ENCODE peak calls at places on chromosomes 6 and 20, in eight cellular contexts. V is A549, J is HL-60, N is endodermal cell, I is ovary, Q is type B pancreatic cell, F is lower lobe of right lung, D is cardiac muscle cell. X is an unnamed sample.

GRCh38 chr6:108302371-108302770 is 7.5 kb downstream of the AFG1L start:
- DNase-seq in V (no peak), J (no peak), N (no peak), I (no peak), Q (no peak), F (no peak), D (no peak), X (no peak)

GRCh38 chr6:88855521-88856152 is 107.8 kb downstream of the RNGTT start:
- DNase-seq in V (no peak), J (no peak), N (no peak), I (no peak), Q (no peak), F (no peak), D (no peak), X (no peak)

GRCh38 chr20:50794181-50794845 is 548 bp upstream of the BCAS4 start:
- DNase-seq in V (no peak), J (no peak), N (no peak), I (no peak), Q (no peak), F (peak), D (no peak), X (no peak)

GRCh38 chr6:31597006-31597405 is 4.2 kb upstream of the NCR3 start:
- DNase-seq in V (peak), J (peak), N (no peak), I (no peak), Q (no peak), F (no peak), D (peak), X (no peak)

GRCh38 chr6:164665328-164665727 is 644.1 kb downstream of the C6orf118 start:
- DNase-seq in V (no peak), J (no peak), N (no peak), I (no peak), Q (no peak), F (no peak), D (no peak), X (no peak)

GRCh38 chr6:3638662-3639061 is 112.9 kb downstream of the PXDC1 start:
- DNase-seq in V (no peak), J (no peak), N (no peak), I (no peak), Q (no peak), F (no peak), D (no peak), X (no peak)

GRCh38 chr6:121723623-121724022 is 288.2 kb downstream of the GJA1 start:
- DNase-seq in V (no peak), J (no peak), N (no peak), I (no peak), Q (no peak), F (no peak), D (no peak), X (no peak)

GRCh38 chr20:51801220-51801991 is 915 bp downstream of the SALL4 start:
- DNase-seq in V (peak), J (no peak), N (peak), I (no peak), Q (no peak), F (no peak), D (peak), X (no peak)

GRCh38 chr6:149389509-149390297 is 10.4 kb upstream of the SUMO4 start:
- DNase-seq in V (no peak), J (no peak), N (no peak), I (no peak), Q (no peak), F (no peak), D (no peak), X (no peak)

GRCh38 chr6:119129968-119130484 is 51.6 kb upstream of the FAM184A start:
- DNase-seq in V (no peak), J (no peak), N (no peak), I (no peak), Q (no peak), F (no peak), D (no peak), X (no peak)

GRCh38 chr20:527571-527886 is 16.1 kb downstream of the CSNK2A1 start:
- DNase-seq in V (no peak), J (no peak), N (no peak), I (no peak), Q (no peak), F (no peak), D (no peak), X (no peak)

GRCh38 chr6:31252625-31253024 is 19.3 kb downstream of the HLA-C start:
- DNase-seq in V (no peak), J (no peak), N (no peak), I (no peak), Q (no peak), F (no peak), D (no peak), X (no peak)

GRCh38 chr20:32780749-32781402 is 18.7 kb downstream of the DNMT3B start:
- DNase-seq in V (no peak), J (no peak), N (peak), I (no peak), Q (no peak), F (no peak), D (no peak), X (no peak)

GRCh38 chr6:110534731-110535164 is 58.3 kb upstream of the SLC22A16 start:
- DNase-seq in V (no peak), J (no peak), N (no peak), I (no peak), Q (no peak), F (no peak), D (no peak), X (no peak)

GRCh38 chr6:2866183-2866846 is 24.7 kb upstream of the SERPINB1 start:
- DNase-seq in V (no peak), J (no peak), N (peak), I (no peak), Q (peak), F (no peak), D (no peak), X (no peak)

GRCh38 chr6:70673601-70674000 is 5.9 kb downstream of the SMAP1 start:
- DNase-seq in V (no peak), J (no peak), N (peak), I (no peak), Q (no peak), F (no peak), D (no peak), X (no peak)

GRCh38 chr6:169008641-169009040 is 245.0 kb downstream of the THBS2 start:
- DNase-seq in V (no peak), J (no peak), N (no peak), I (no peak), Q (no peak), F (no peak), D (no peak), X (no peak)

GRCh38 chr6:38789256-38789655 is 74.1 kb downstream of the DNAH8 start:
- DNase-seq in V (no peak), J (no peak), N (no peak), I (no peak), Q (no peak), F (no peak), D (no peak), X (no peak)

GRCh38 chr20:53692465-53693067 is 98.9 kb upstream of the ZNF217 start:
- DNase-seq in V (no peak), J (no peak), N (peak), I (no peak), Q (no peak), F (no peak), D (no peak), X (no peak)

GRCh38 chr20:39829713-39830112 is 859.3 kb downstream of the MAFB start:
- DNase-seq in V (no peak), J (no peak), N (no peak), I (no peak), Q (no peak), F (no peak), D (no peak), X (no peak)

GRCh38 chr6:138205437-138206094 is 12.7 kb downstream of the PBOV1 start:
- DNase-seq in V (no peak), J (no peak), N (no peak), I (no peak), Q (no peak), F (no peak), D (no peak), X (no peak)

GRCh38 chr6:57021086-57021720 is 25.3 kb upstream of the KIAA1586 start:
- DNase-seq in V (peak), J (peak), N (no peak), I (no peak), Q (no peak), F (no peak), D (peak), X (no peak)

GRCh38 chr6:98841589-98842488 is 7.5 kb downstream of the POU3F2 start:
- DNase-seq in V (no peak), J (no peak), N (no peak), I (no peak), Q (no peak), F (no peak), D (no peak), X (no peak)

GRCh38 chr6:1873781-1874180 is 264.1 kb downstream of the FOXC1 start:
- DNase-seq in V (no peak), J (no peak), N (no peak), I (no peak), Q (no peak), F (no peak), D (no peak), X (no peak)

GRCh38 chr20:18188446-18188845 is 50.8 kb downstream of the KAT14 start:
- DNase-seq in V (no peak), J (no peak), N (no peak), I (no peak), Q (no peak), F (no peak), D (no peak), X (no peak)

GRCh38 chr6:26088344-26088743 is 1.1 kb downstream of the HFE start:
- DNase-seq in V (no peak), J (no peak), N (no peak), I (peak), Q (no peak), F (no peak), D (no peak), X (no peak)

GRCh38 chr6:110039996-110040383 is 61.9 kb downstream of the GPR6 start:
- DNase-seq in V (no peak), J (peak), N (peak), I (peak), Q (no peak), F (no peak), D (peak), X (no peak)

GRCh38 chr6:125190667-125191066 is 37.1 kb downstream of the TPD52L1 start:
- DNase-seq in V (no peak), J (no peak), N (peak), I (no peak), Q (no peak), F (no peak), D (no peak), X (no peak)

GRCh38 chr6:6560909-6561308 is 27.6 kb upstream of the LY86 start:
- DNase-seq in V (no peak), J (no peak), N (no peak), I (no peak), Q (no peak), F (no peak), D (no peak), X (no peak)

GRCh38 chr20:10047427-10047826 is 12.6 kb downstream of the ANKEF1 start:
- DNase-seq in V (peak), J (no peak), N (peak), I (no peak), Q (no peak), F (no peak), D (peak), X (no peak)

GRCh38 chr6:23003671-23004598 is 434.6 kb downstream of the HDGFL1 start:
- DNase-seq in V (no peak), J (no peak), N (no peak), I (no peak), Q (no peak), F (no peak), D (no peak), X (no peak)

GRCh38 chr6:25959890-25960531 is 2.6 kb upstream of the TRIM38 start:
- DNase-seq in V (no peak), J (no peak), N (no peak), I (no peak), Q (no peak), F (no peak), D (no peak), X (no peak)

GRCh38 chr20:44946266-44946852 is 13.8 kb downstream of the TOMM34 start:
- DNase-seq in V (no peak), J (no peak), N (no peak), I (no peak), Q (no peak), F (no peak), D (no peak), X (no peak)

GRCh38 chr20:61817575-61817974 is 248.1 kb downstream of the TAF4 start:
- DNase-seq in V (no peak), J (no peak), N (no peak), I (no peak), Q (no peak), F (peak), D (no peak), X (peak)

GRCh38 chr20:7458459-7458858 is 481.8 kb downstream of the HAO1 start:
- DNase-seq in V (no peak), J (no peak), N (no peak), I (no peak), Q (no peak), F (no peak), D (no peak), X (no peak)

GRCh38 chr6:46734867-46735719 is at the start of gene PLA2G7:
- DNase-seq in V (peak), J (no peak), N (peak), I (peak), Q (peak), F (peak), D (peak), X (no peak)
- TF ChIP-seq CTCF in V (no peak), J (no peak), N (peak), I (no peak), Q (peak), F (no peak), D (peak), X (peak)

DNA sequence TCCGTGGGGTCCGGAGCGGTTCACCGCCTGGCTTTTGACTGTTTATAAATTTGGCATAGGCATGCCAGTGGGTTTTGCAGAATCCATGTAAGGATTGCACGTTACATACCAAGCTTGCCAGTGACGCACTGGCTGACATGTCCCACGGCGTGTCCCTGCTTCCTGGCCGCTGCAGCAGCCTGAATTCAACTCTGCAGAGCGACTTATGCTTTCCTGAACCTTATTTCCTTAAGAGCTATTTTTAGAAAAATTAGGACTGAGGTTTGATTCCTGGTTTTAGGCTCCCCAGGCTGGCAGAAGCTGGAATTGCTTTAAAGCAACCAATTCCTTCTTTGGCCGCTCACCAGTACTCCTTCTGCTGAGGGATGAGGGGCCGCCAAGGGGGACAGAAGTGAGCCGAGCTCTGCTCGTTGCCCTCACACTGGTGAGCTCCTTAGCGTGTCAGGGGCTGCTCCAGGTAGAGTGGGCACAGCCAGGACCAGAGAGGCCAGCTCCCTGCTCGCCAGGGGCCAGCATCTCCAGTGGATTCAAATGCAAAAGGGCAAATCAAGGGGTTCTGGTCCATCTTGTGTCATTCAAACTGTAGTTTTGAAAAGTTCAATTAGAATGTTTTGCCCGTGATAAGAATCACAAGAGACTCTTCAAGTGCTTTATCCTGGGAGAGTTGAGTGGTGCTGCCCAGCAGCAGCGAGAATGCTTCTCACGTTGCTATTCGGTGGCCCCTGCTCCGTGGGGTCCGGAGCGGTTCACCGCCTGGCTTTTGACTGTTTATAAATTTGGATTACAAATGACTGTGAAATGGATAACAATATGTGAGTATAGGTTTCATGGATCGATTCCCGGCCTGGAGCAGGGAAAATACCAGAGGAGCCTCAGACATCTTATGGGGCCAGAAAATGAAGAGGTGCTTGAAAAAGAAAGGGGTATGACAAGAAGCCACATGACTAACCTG is 17.5 kb upstream of the IRF4 start:
- DNase-seq in V (no peak), J (no peak), N (peak), I (no peak), Q (no peak), F (no peak), D (peak), X (peak)
- TF ChIP-seq CTCF in V (no peak), J (no peak), N (no peak), I (no peak), Q (no peak), F (no peak), D (peak), X (peak)

GRCh38 chr6:150544793-150545192 is 54.9 kb upstream of the PLEKHG1 start:
- DNase-seq in V (no peak), J (no peak), N (no peak), I (no peak), Q (no peak), F (no peak), D (no peak), X (no peak)

GRCh38 chr6:150543178-150543577 is 56.5 kb upstream of the PLEKHG1 start:
- DNase-seq in V (no peak), J (no peak), N (no peak), I (no peak), Q (no peak), F (no peak), D (no peak), X (no peak)

GRCh38 chr6:150539568-150539967 is 60.1 kb upstream of the PLEKHG1 start:
- DNase-seq in V (no peak), J (no peak), N (no peak), I (no peak), Q (no peak), F (no peak), D (no peak), X (no peak)

GRCh38 chr6:150539111-150539510 is 60.6 kb upstream of the PLEKHG1 start:
- DNase-seq in V (no peak), J (no peak), N (no peak), I (no peak), Q (no peak), F (no peak), D (no peak), X (no peak)

DNA sequence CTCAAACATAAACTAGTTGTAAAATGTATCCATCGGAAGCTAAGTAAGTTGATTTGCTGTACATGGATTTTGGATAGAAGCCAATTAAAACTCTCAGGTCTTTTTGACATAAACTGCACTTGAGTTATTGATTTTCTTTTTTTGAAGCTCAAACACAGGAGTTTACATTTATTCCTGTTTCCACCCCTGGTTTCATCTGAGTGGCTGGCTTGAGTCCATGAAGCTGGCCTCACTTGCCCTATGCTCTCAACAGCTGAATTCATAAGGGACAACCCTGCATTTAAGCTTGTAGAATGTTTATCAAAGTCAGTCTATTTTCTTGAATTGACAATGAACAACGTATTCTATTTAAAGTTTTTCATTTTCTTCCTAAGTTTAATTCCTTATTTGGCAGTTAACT is 58.1 kb upstream of the PLEKHG1 start:
- DNase-seq in V (no peak), J (no peak), N (no peak), I (no peak), Q (no peak), F (no peak), D (no peak), X (no peak)
- TF ChIP-seq CTCF in V (no peak), J (no peak), N (no peak), I (no peak), Q (no peak), F (no peak), D (no peak), X (no peak)

DNA sequence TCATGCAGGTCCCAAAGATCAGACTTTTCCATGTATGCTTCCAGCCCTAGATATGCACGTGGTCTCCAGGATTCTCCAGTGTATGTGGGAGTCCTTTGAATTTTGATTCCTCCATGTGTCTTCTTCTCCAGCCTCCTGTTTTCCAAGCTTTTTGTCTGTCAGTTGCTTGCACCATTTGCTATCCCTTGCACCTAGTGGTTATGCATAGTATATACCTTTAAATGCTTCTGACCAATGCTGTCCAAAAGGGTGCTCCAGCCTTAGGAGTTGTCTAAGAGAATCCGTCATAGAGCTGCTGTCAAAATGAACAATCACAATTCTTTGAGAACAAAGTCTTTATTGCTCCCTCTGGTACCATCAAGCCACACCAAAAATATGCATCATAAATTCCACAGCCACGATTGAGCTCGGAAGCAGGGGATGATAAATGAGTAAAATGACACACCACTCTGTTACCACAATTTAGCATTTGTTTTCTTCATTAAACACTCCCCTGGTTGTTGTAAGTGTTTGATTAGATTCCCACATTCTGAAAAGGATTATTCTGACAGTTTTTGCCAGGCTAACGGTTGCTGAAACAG is 706.2 kb upstream of the GJE1 start:
- DNase-seq in V (no peak), J (no peak), N (no peak), I (no peak), Q (no peak), F (no peak), D (no peak), X (no peak)
- TF ChIP-seq CTCF in V (no peak), J (no peak), N (peak), I (no peak), Q (peak), F (no peak), D (no peak), X (no peak)